ENCODE peak calls at places on chromosomes 5 and 9, in six cellular contexts. F, G, Z, S, I and A are unnamed samples. For H3K4me1, the result is how much of the 10 kb centered on the place peaks cover.

GRCh38 chr5:122730037-122730436 is 44.8 kb upstream of the SNX2 start:
- DNase-seq in I (no peak), F (no peak), S (no peak), G (no peak), Z (no peak), A (no peak)

GRCh38 chr9:100281676-100282387 is 70.9 kb downstream of the TEX10 start:
- DNase-seq in I (no peak), Z (no peak), G (no peak), F (no peak), S (no peak), A (no peak)

GRCh38 chr9:126989847-126990821 is 75.6 kb downstream of the RALGPS1 start:
- DNase-seq in G (peak), F (no peak), S (no peak), I (peak), Z (no peak), A (peak)

GRCh38 chr5:159921721-159922120 is 5.4 kb downstream of the ADRA1B start:
- DNase-seq in S (no peak), Z (no peak), F (no peak), G (no peak), I (no peak), A (no peak)

GRCh38 chr5:55675119-55675518 is 37.0 kb downstream of the SLC38A9 start:
- DNase-seq in I (no peak), Z (no peak), S (no peak), G (no peak), F (no peak), A (no peak)

GRCh38 chr5:95631265-95631957 is 11.5 kb downstream of the GPR150 start:
- DNase-seq in I (no peak), F (no peak), G (no peak), Z (peak), S (no peak), A (no peak)

GRCh38 chr5:134227259-134227658 is 1.4 kb upstream of the PPP2CA start:
- DNase-seq in I (no peak), Z (peak), G (no peak), F (no peak), S (no peak), A (peak)

GRCh38 chr9:107239474-107239873 is 43.6 kb upstream of the RAD23B start:
- DNase-seq in S (no peak), I (no peak), Z (no peak), F (no peak), G (no peak), A (no peak)

GRCh38 chr9:87878930-87879603 is 3.6 kb upstream of the SPATA31E1 start:
- DNase-seq in I (no peak), F (no peak), Z (no peak), G (no peak), S (no peak), A (no peak)

GRCh38 chr5:146662229-146662628 is 146.2 kb upstream of the GPR151 start:
- DNase-seq in Z (no peak), S (no peak), F (no peak), I (no peak), G (no peak), A (no peak)

DNA sequence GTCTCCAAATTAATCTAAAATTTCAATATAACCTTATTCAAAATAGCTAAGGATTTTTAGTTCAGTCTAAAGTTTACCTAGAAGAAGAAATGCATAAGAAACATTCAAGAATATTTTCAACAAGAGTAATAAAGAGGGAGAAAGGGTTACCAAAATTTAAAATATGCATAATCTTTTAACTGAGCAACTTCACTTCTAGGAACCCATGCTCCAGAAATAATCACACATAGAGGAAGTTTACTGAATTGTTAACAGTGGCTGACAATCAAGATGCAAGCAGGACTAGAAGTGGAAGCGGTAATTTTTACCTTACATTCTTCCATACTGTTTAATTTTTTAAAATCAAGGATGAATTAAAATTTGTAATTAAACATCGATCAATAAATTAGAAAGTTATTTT is 1.9 kb downstream of the PJA2 start:
- DNase-seq in S (no peak), Z (no peak), F (no peak), G (no peak), I (no peak), A (no peak)
- H3K4me1 ChIP-seq in S (under half), Z (under half), F (under half), G (under half), I (half or more), A (under half)

GRCh38 chr5:137754236-137754960 is at the start of gene HNRNPA0:
- DNase-seq in G (peak), I (peak), S (peak), Z (peak), F (peak), A (peak)
- TF ChIP-seq CTCF in G (peak), I (peak), S (no peak), Z (no peak), F (peak), A (peak)

GRCh38 chr5:150644058-150644457 is 3.6 kb downstream of the SYNPO start:
- DNase-seq in G (no peak), S (no peak), F (no peak), I (peak), Z (no peak), A (no peak)
- H3K4me1 ChIP-seq in G (half or more), S (under half), F (half or more), I (half or more), Z (half or more), A (half or more)

GRCh38 chr5:34447424-34447823 is 208.7 kb upstream of the RAI14 start:
- DNase-seq in S (no peak), Z (no peak), G (no peak), I (no peak), F (no peak), A (no peak)

GRCh38 chr5:34450338-34450737 is 205.8 kb upstream of the RAI14 start:
- DNase-seq in I (no peak), S (no peak), G (no peak), Z (no peak), F (no peak), A (no peak)

GRCh38 chr5:34449639-34450038 is 206.5 kb upstream of the RAI14 start:
- DNase-seq in F (no peak), G (no peak), Z (no peak), I (no peak), S (no peak), A (no peak)

GRCh38 chr5:34455096-34455495 is 201.0 kb upstream of the RAI14 start:
- DNase-seq in I (no peak), S (no peak), G (no peak), F (no peak), Z (no peak), A (no peak)

DNA sequence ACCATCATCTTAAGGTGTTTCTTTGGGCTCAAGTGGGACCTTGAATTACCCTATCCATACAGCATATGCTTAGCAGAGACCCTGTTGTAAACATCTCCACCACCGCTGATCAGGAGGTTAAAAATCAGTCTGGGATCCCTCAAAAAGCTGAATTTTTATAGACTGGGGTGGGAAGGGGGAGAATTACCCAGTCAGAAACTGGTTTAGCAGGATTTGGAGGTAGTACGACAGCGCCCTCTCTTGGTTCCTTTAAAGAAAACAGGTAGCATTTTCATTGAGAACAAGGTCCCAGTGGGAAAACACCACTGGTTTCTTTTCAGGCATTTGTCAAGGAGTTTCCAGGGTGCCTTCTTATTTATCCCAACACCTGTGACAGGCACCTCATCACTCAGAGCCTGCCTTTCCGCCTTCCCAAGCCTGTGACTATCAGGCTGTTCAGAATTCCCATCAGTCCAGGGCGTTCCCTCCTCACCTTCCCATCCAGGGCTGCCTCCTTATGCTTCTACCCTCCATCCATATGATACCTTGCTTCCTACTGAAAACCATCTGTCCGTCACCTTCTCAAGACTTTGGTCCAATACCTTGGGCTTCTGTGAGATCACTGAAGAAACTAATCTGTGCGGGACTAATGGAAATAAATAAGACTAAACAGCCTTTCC is 203.8 kb upstream of the RAI14 start:
- DNase-seq in I (no peak), Z (peak), S (no peak), F (no peak), G (no peak), A (no peak)
- TF ChIP-seq CTCF in I (no peak), Z (peak), S (no peak), F (peak), G (no peak), A (no peak)

GRCh38 chr5:80399553-80400239 is 8.2 kb upstream of the ZFYVE16 start:
- DNase-seq in I (no peak), F (no peak), G (no peak), Z (no peak), S (no peak), A (no peak)
- H3K4me1 ChIP-seq in I (under half), F (under half), G (under half), Z (under half), S (under half), A (under half)

GRCh38 chr5:68884893-68885292 is 208.9 kb upstream of the SLC30A5 start:
- DNase-seq in F (no peak), Z (no peak), G (no peak), S (no peak), I (no peak), A (no peak)
- TF ChIP-seq CTCF in F (peak), Z (peak), G (peak), S (no peak), I (peak), A (peak)

DNA sequence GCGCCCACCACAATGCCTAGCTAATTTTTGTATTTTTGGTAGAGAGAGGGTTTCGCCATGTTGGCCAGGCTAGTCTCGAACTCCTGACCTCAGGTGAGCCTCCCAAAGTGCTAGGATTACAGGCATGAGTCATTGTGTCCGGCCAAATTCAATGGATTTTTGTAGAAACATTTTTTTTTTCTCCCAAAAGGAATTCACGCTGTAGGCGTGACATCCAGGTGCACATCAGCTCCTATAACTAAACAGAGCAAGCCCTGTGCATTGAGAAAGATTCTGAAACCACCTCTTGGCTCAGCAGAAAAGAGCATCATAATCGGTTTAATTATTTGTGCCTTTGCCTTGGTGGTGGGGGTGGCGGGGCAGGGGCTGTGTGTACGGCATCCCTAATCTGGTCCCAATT is 32.9 kb upstream of the DAB2IP start:
- DNase-seq in I (no peak), F (no peak), S (no peak), G (no peak), Z (no peak), A (no peak)
- H3K4me1 ChIP-seq in I (half or more), F (under half), S (under half), G (half or more), Z (under half), A (half or more)